ENCODE peak calls at places on chromosomes 1 and 21, in eight cellular contexts. One of them, this sample, is unnamed.

GRCh38 chr1:58909162-58909560 is 125.3 kb upstream of the JUN start:
- DNase-seq in HFFc6: peak; percentile 76
- DNase-seq in Right ventricle myocardium inferior: no peak
- DNase-seq in T follicular helper cell: no peak
- DNase-seq in activated T-helper 1 cell treated with Interleukin-2 at 50 U/mL for 16 hours: no peak
- DNase-seq in NCI-H1105: no peak
- DNase-seq in ELF-1: no peak
- DNase-seq in T-helper 2 cell: no peak
- DNase-seq in this sample: no peak

GRCh38 chr1:245008761-245009160 is 144.4 kb upstream of the HNRNPU start:
- DNase-seq in HFFc6: no peak
- DNase-seq in Right ventricle myocardium inferior: no peak
- DNase-seq in NCI-H1105: no peak
- DNase-seq in T follicular helper cell: no peak
- DNase-seq in T-helper 2 cell: no peak
- DNase-seq in ELF-1: no peak
- DNase-seq in activated T-helper 1 cell treated with Interleukin-2 at 50 U/mL for 16 hours: no peak
- DNase-seq in this sample: no peak

GRCh38 chr21:43311303-43311817 is 115.6 kb downstream of the SIK1 start:
- DNase-seq in Right ventricle myocardium inferior: peak; percentile 42
- DNase-seq in NCI-H1105: peak; percentile 89
- DNase-seq in T follicular helper cell: no peak
- DNase-seq in T-helper 2 cell: no peak
- DNase-seq in HFFc6: no peak
- DNase-seq in activated T-helper 1 cell treated with Interleukin-2 at 50 U/mL for 16 hours: no peak
- DNase-seq in ELF-1: no peak
- DNase-seq in this sample: no peak

GRCh38 chr1:48093696-48094518 is 96.7 kb upstream of the TRABD2B start:
- DNase-seq in T follicular helper cell: peak; percentile 59
- DNase-seq in NCI-H1105: peak; percentile 78
- DNase-seq in activated T-helper 1 cell treated with Interleukin-2 at 50 U/mL for 16 hours: peak; percentile 41
- DNase-seq in T-helper 2 cell: peak; percentile 54
- DNase-seq in ELF-1: peak; percentile 89
- DNase-seq in HFFc6: no peak
- DNase-seq in Right ventricle myocardium inferior: no peak
- DNase-seq in this sample: peak; percentile 50

GRCh38 chr21:26148071-26148470 is 22.5 kb downstream of the APP start:
- DNase-seq in ELF-1: peak; percentile 81
- DNase-seq in T-helper 2 cell: no peak
- DNase-seq in T follicular helper cell: no peak
- DNase-seq in HFFc6: no peak
- DNase-seq in NCI-H1105: no peak
- DNase-seq in Right ventricle myocardium inferior: peak; percentile 63
- DNase-seq in activated T-helper 1 cell treated with Interleukin-2 at 50 U/mL for 16 hours: no peak
- DNase-seq in this sample: no peak

GRCh38 chr1:215567491-215568286 is 585 bp downstream of the KCTD3 start:
- DNase-seq in ELF-1: peak; percentile 71
- DNase-seq in HFFc6: peak; percentile 51
- DNase-seq in T-helper 2 cell: peak; percentile 7
- DNase-seq in NCI-H1105: peak; percentile 64
- DNase-seq in activated T-helper 1 cell treated with Interleukin-2 at 50 U/mL for 16 hours: no peak
- DNase-seq in T follicular helper cell: peak; percentile 1
- DNase-seq in Right ventricle myocardium inferior: peak; percentile 70
- DNase-seq in this sample: peak; percentile 38

GRCh38 chr1:3863231-3863935 is 6.1 kb downstream of the DFFB start:
- DNase-seq in ELF-1: no peak
- DNase-seq in T follicular helper cell: no peak
- DNase-seq in T-helper 2 cell: no peak
- DNase-seq in activated T-helper 1 cell treated with Interleukin-2 at 50 U/mL for 16 hours: no peak
- DNase-seq in Right ventricle myocardium inferior: no peak
- DNase-seq in HFFc6: no peak
- DNase-seq in NCI-H1105: no peak
- DNase-seq in this sample: no peak

GRCh38 chr21:34648739-34649297 is 20.0 kb upstream of the CLIC6 start:
- DNase-seq in ELF-1: no peak
- DNase-seq in HFFc6: no peak
- DNase-seq in Right ventricle myocardium inferior: no peak
- DNase-seq in activated T-helper 1 cell treated with Interleukin-2 at 50 U/mL for 16 hours: no peak
- DNase-seq in T follicular helper cell: no peak
- DNase-seq in NCI-H1105: no peak
- DNase-seq in T-helper 2 cell: no peak
- DNase-seq in this sample: no peak

GRCh38 chr1:222894331-222894730 is 79.5 kb downstream of the DISP1 start:
- DNase-seq in ELF-1: no peak
- DNase-seq in HFFc6: no peak
- DNase-seq in activated T-helper 1 cell treated with Interleukin-2 at 50 U/mL for 16 hours: no peak
- DNase-seq in T follicular helper cell: no peak
- DNase-seq in NCI-H1105: no peak
- DNase-seq in Right ventricle myocardium inferior: peak; percentile 21
- DNase-seq in T-helper 2 cell: no peak
- DNase-seq in this sample: no peak

GRCh38 chr1:1554926-1555915 is 14.8 kb upstream of the TMEM240 start:
- DNase-seq in NCI-H1105: no peak
- DNase-seq in activated T-helper 1 cell treated with Interleukin-2 at 50 U/mL for 16 hours: no peak
- DNase-seq in Right ventricle myocardium inferior: peak; percentile 54
- DNase-seq in T-helper 2 cell: no peak
- DNase-seq in HFFc6: peak; percentile 82
- DNase-seq in ELF-1: peak; percentile 63
- DNase-seq in T follicular helper cell: no peak
- DNase-seq in this sample: no peak

GRCh38 chr21:38315155-38315554 is 58.4 kb downstream of the KCNJ15 start:
- DNase-seq in T follicular helper cell: no peak
- DNase-seq in Right ventricle myocardium inferior: no peak
- DNase-seq in activated T-helper 1 cell treated with Interleukin-2 at 50 U/mL for 16 hours: no peak
- DNase-seq in T-helper 2 cell: no peak
- DNase-seq in ELF-1: no peak
- DNase-seq in HFFc6: no peak
- DNase-seq in NCI-H1105: no peak
- DNase-seq in this sample: no peak

GRCh38 chr21:42570841-42571387 is 57.3 kb downstream of the SLC37A1 start:
- DNase-seq in Right ventricle myocardium inferior: no peak
- DNase-seq in activated T-helper 1 cell treated with Interleukin-2 at 50 U/mL for 16 hours: no peak
- DNase-seq in NCI-H1105: peak; percentile 67
- DNase-seq in T-helper 2 cell: no peak
- DNase-seq in HFFc6: no peak
- DNase-seq in ELF-1: peak; percentile 75
- DNase-seq in T follicular helper cell: no peak
- DNase-seq in this sample: no peak

GRCh38 chr1:90704817-90705216 is 12.3 kb downstream of the BARHL2 start:
- DNase-seq in Right ventricle myocardium inferior: no peak
- DNase-seq in NCI-H1105: no peak
- DNase-seq in T follicular helper cell: no peak
- DNase-seq in T-helper 2 cell: no peak
- DNase-seq in HFFc6: no peak
- DNase-seq in activated T-helper 1 cell treated with Interleukin-2 at 50 U/mL for 16 hours: no peak
- DNase-seq in ELF-1: no peak
- DNase-seq in this sample: no peak

GRCh38 chr1:201353186-201353940 is 24.1 kb downstream of the TNNT2 start:
- DNase-seq in HFFc6: no peak
- DNase-seq in ELF-1: peak; percentile 87
- DNase-seq in T-helper 2 cell: no peak
- DNase-seq in Right ventricle myocardium inferior: no peak
- DNase-seq in T follicular helper cell: no peak
- DNase-seq in activated T-helper 1 cell treated with Interleukin-2 at 50 U/mL for 16 hours: no peak
- DNase-seq in NCI-H1105: no peak
- DNase-seq in this sample: no peak

GRCh38 chr1:207316622-207317510 is 4.6 kb upstream of the CD55 start:
- DNase-seq in NCI-H1105: no peak
- DNase-seq in Right ventricle myocardium inferior: no peak
- DNase-seq in T follicular helper cell: no peak
- DNase-seq in activated T-helper 1 cell treated with Interleukin-2 at 50 U/mL for 16 hours: no peak
- DNase-seq in T-helper 2 cell: no peak
- DNase-seq in ELF-1: peak; percentile 64
- DNase-seq in HFFc6: no peak
- DNase-seq in this sample: no peak

GRCh38 chr1:43444151-43444826 is 9.4 kb downstream of the HYI start:
- DNase-seq in T-helper 2 cell: no peak
- DNase-seq in NCI-H1105: no peak
- DNase-seq in ELF-1: no peak
- DNase-seq in activated T-helper 1 cell treated with Interleukin-2 at 50 U/mL for 16 hours: no peak
- DNase-seq in Right ventricle myocardium inferior: no peak
- DNase-seq in T follicular helper cell: no peak
- DNase-seq in HFFc6: no peak
- DNase-seq in this sample: no peak

GRCh38 chr1:159944623-159945455 is 574 bp downstream of the IGSF9 start:
- DNase-seq in NCI-H1105: peak; percentile 50
- DNase-seq in T-helper 2 cell: no peak
- DNase-seq in ELF-1: no peak
- DNase-seq in Right ventricle myocardium inferior: no peak
- DNase-seq in HFFc6: no peak
- DNase-seq in activated T-helper 1 cell treated with Interleukin-2 at 50 U/mL for 16 hours: no peak
- DNase-seq in T follicular helper cell: no peak
- DNase-seq in this sample: no peak

GRCh38 chr1:167109125-167109524 is 15.2 kb downstream of the STYXL2 start:
- DNase-seq in activated T-helper 1 cell treated with Interleukin-2 at 50 U/mL for 16 hours: no peak
- DNase-seq in ELF-1: peak; percentile 74
- DNase-seq in T-helper 2 cell: no peak
- DNase-seq in T follicular helper cell: no peak
- DNase-seq in Right ventricle myocardium inferior: no peak
- DNase-seq in NCI-H1105: no peak
- DNase-seq in HFFc6: no peak
- DNase-seq in this sample: no peak

GRCh38 chr1:71638081-71638766 is 557.4 kb upstream of the ZRANB2 start:
- DNase-seq in activated T-helper 1 cell treated with Interleukin-2 at 50 U/mL for 16 hours: no peak
- DNase-seq in T follicular helper cell: no peak
- DNase-seq in Right ventricle myocardium inferior: no peak
- DNase-seq in NCI-H1105: no peak
- DNase-seq in T-helper 2 cell: no peak
- DNase-seq in HFFc6: peak; percentile 50
- DNase-seq in ELF-1: no peak
- DNase-seq in this sample: no peak